ENCODE peak calls at places on chromosome 12, in nine cellular contexts. U, L, Z, N, B, Y, Q, J and E are unnamed samples.

GRCh38 chr12:25694072-25694471 is 141.0 kb upstream of the LMNTD1 start:
- DNase-seq in J (peak), Y (no peak), N (peak), Q (peak), L (peak), U (no peak), Z (no peak), B (no peak), E (peak)

GRCh38 chr12:121801601-121802484 is 2.0 kb upstream of the SETD1B start:
- DNase-seq in L (no peak), Z (no peak), J (no peak), Y (no peak), B (no peak), Q (peak), N (no peak), U (peak), E (no peak)

GRCh38 chr12:20305470-20305869 is 62.9 kb upstream of the PDE3A start:
- DNase-seq in L (no peak), Y (no peak), N (no peak), Z (no peak), Q (peak), J (no peak), B (no peak), U (no peak), E (no peak)

GRCh38 chr12:51924551-51925399 is 17.5 kb downstream of the ACVRL1 start:
- DNase-seq in Q (no peak), Z (no peak), Y (no peak), U (no peak), J (no peak), B (no peak), N (no peak), L (no peak), E (no peak)

GRCh38 chr12:66776974-66777373 is 98.1 kb upstream of the GRIP1 start:
- DNase-seq in Z (no peak), J (no peak), L (no peak), Y (no peak), Q (no peak), U (no peak), N (no peak), B (no peak), E (no peak)

GRCh38 chr12:6735448-6736191 is 11.8 kb downstream of the COPS7A start:
- DNase-seq in Y (peak), L (peak), Z (no peak), U (peak), Q (peak), B (peak), N (peak), J (peak), E (no peak)

GRCh38 chr12:102540856-102541385 is 60.6 kb upstream of the IGF1 start:
- DNase-seq in Y (no peak), Z (no peak), J (no peak), Q (no peak), U (no peak), B (no peak), N (no peak), L (no peak), E (no peak)

GRCh38 chr12:94263905-94264655 is 115.7 kb downstream of the PLXNC1 start:
- DNase-seq in L (no peak), J (no peak), N (no peak), Y (peak), U (no peak), Q (peak), B (no peak), Z (no peak), E (no peak)

GRCh38 chr12:131950182-131950913 is 606 bp downstream of the EP400 start:
- DNase-seq in U (peak), Q (no peak), B (no peak), J (no peak), L (no peak), Z (peak), Y (no peak), N (no peak), E (peak)

GRCh38 chr12:111687255-111687654 is 1.4 kb downstream of the ACAD10 start:
- DNase-seq in U (peak), L (no peak), B (no peak), Z (no peak), Q (no peak), Y (no peak), J (no peak), N (peak), E (no peak)

GRCh38 chr12:53734425-53734824 is 7.2 kb upstream of the CALCOCO1 start:
- DNase-seq in Y (no peak), Z (no peak), J (no peak), L (no peak), U (no peak), Q (no peak), N (no peak), B (no peak), E (no peak)

GRCh38 chr12:121005346-121005815 is 10.9 kb downstream of the C12orf43 start:
- DNase-seq in U (peak), Y (no peak), L (peak), N (peak), Z (no peak), J (peak), B (peak), Q (peak), E (no peak)

GRCh38 chr12:120056739-120057138 is 59.8 kb downstream of the RAB35 start:
- DNase-seq in Y (no peak), U (no peak), Q (no peak), Z (no peak), J (no peak), N (no peak), B (no peak), L (no peak), E (no peak)

GRCh38 chr12:27965411-27965810 is 7.1 kb downstream of the PTHLH start:
- DNase-seq in Q (peak), J (no peak), Y (no peak), B (peak), N (no peak), L (no peak), U (no peak), Z (no peak), E (no peak)